ENCODE peak calls at places on chromosomes 12 and 14, in ten cellular contexts. One of them, this sample, is unnamed.

GRCh38 chr12:89513544-89513943 is 11.1 kb downstream of the GALNT4 start:
- ATAC-seq in T-helper 17 cell: no peak
- ATAC-seq in IMR-90: no peak
- ATAC-seq in A549: no peak
- ATAC-seq in activated naive CD8-positive, alpha-beta T cell treated with anti-CD3 and anti-CD28 coated beads, Interleukin-2, amount 50 U/mL, for 24 hours: no peak
- ATAC-seq in stimulated activated effector memory CD8-positive, alpha-beta T cell treated with anti-CD3 and anti-CD28 coated beads, Interleukin-12 subunit alpha, Interleukin-12 subunit beta, amount 100 ng/mL, for 72 hours: no peak
- ATAC-seq in stimulated activated naive CD8-positive, alpha-beta T cell treated with anti-CD3 and anti-CD28 coated beads, Interleukin-15, Interleukin-2, amounts not matched to agents 100 U/mL and 50 U/mL, for 24 hours: no peak
- ATAC-seq in activated B cell treated with CpG ODN at 0.5 μM for 24 hours: no peak
- ATAC-seq in activated CD8-positive, alpha-beta T cell treated with anti-CD3 and anti-CD28 coated beads for 36 hours: no peak
- ATAC-seq in activated CD8-positive, alpha-beta memory T cell treated with anti-CD3 and anti-CD28 coated beads, Interleukin-2, amount 10 ng/mL, durations not matched to agents 7 days and 5 days: no peak
- ATAC-seq in this sample: no peak

GRCh38 chr14:50109342-50109741 is 7.0 kb downstream of the VCPKMT start:
- ATAC-seq in stimulated activated naive CD8-positive, alpha-beta T cell treated with anti-CD3 and anti-CD28 coated beads, Interleukin-15, Interleukin-2, amounts not matched to agents 100 U/mL and 50 U/mL, for 24 hours: no peak
- ATAC-seq in stimulated activated effector memory CD8-positive, alpha-beta T cell treated with anti-CD3 and anti-CD28 coated beads, Interleukin-12 subunit alpha, Interleukin-12 subunit beta, amount 100 ng/mL, for 72 hours: no peak
- ATAC-seq in IMR-90: no peak
- ATAC-seq in activated B cell treated with CpG ODN at 0.5 μM for 24 hours: no peak
- ATAC-seq in activated CD8-positive, alpha-beta memory T cell treated with anti-CD3 and anti-CD28 coated beads, Interleukin-2, amount 10 ng/mL, durations not matched to agents 7 days and 5 days: no peak
- ATAC-seq in T-helper 17 cell: no peak
- ATAC-seq in activated CD8-positive, alpha-beta T cell treated with anti-CD3 and anti-CD28 coated beads for 36 hours: no peak
- ATAC-seq in A549: peak; percentile 60
- ATAC-seq in activated naive CD8-positive, alpha-beta T cell treated with anti-CD3 and anti-CD28 coated beads, Interleukin-2, amount 50 U/mL, for 24 hours: no peak
- ATAC-seq in this sample: no peak

GRCh38 chr14:20413785-20414117 is 450 bp upstream of the TEP1 start:
- ATAC-seq in T-helper 17 cell: peak; percentile 44
- ATAC-seq in IMR-90: peak; percentile 1
- ATAC-seq in activated CD8-positive, alpha-beta T cell treated with anti-CD3 and anti-CD28 coated beads for 36 hours: peak; percentile 45
- ATAC-seq in activated B cell treated with CpG ODN at 0.5 μM for 24 hours: peak; percentile 40
- ATAC-seq in activated naive CD8-positive, alpha-beta T cell treated with anti-CD3 and anti-CD28 coated beads, Interleukin-2, amount 50 U/mL, for 24 hours: peak; percentile 45
- ATAC-seq in stimulated activated effector memory CD8-positive, alpha-beta T cell treated with anti-CD3 and anti-CD28 coated beads, Interleukin-12 subunit alpha, Interleukin-12 subunit beta, amount 100 ng/mL, for 72 hours: peak; percentile 53
- ATAC-seq in A549: peak; percentile 16
- ATAC-seq in stimulated activated naive CD8-positive, alpha-beta T cell treated with anti-CD3 and anti-CD28 coated beads, Interleukin-15, Interleukin-2, amounts not matched to agents 100 U/mL and 50 U/mL, for 24 hours: peak; percentile 48
- ATAC-seq in activated CD8-positive, alpha-beta memory T cell treated with anti-CD3 and anti-CD28 coated beads, Interleukin-2, amount 10 ng/mL, durations not matched to agents 7 days and 5 days: peak; percentile 50
- ATAC-seq in this sample: peak; percentile 69

GRCh38 chr12:852864-853263 is 96.6 kb downstream of the RAD52 start:
- ATAC-seq in stimulated activated naive CD8-positive, alpha-beta T cell treated with anti-CD3 and anti-CD28 coated beads, Interleukin-15, Interleukin-2, amounts not matched to agents 100 U/mL and 50 U/mL, for 24 hours: no peak
- ATAC-seq in activated CD8-positive, alpha-beta T cell treated with anti-CD3 and anti-CD28 coated beads for 36 hours: no peak
- ATAC-seq in activated B cell treated with CpG ODN at 0.5 μM for 24 hours: no peak
- ATAC-seq in A549: no peak
- ATAC-seq in stimulated activated effector memory CD8-positive, alpha-beta T cell treated with anti-CD3 and anti-CD28 coated beads, Interleukin-12 subunit alpha, Interleukin-12 subunit beta, amount 100 ng/mL, for 72 hours: no peak
- ATAC-seq in IMR-90: no peak
- ATAC-seq in T-helper 17 cell: no peak
- ATAC-seq in activated CD8-positive, alpha-beta memory T cell treated with anti-CD3 and anti-CD28 coated beads, Interleukin-2, amount 10 ng/mL, durations not matched to agents 7 days and 5 days: no peak
- ATAC-seq in activated naive CD8-positive, alpha-beta T cell treated with anti-CD3 and anti-CD28 coated beads, Interleukin-2, amount 50 U/mL, for 24 hours: no peak
- ATAC-seq in this sample: no peak

GRCh38 chr12:45192041-45192695 is 23.7 kb upstream of the ANO6 start:
- ATAC-seq in stimulated activated effector memory CD8-positive, alpha-beta T cell treated with anti-CD3 and anti-CD28 coated beads, Interleukin-12 subunit alpha, Interleukin-12 subunit beta, amount 100 ng/mL, for 72 hours: peak; percentile 80
- ATAC-seq in activated CD8-positive, alpha-beta T cell treated with anti-CD3 and anti-CD28 coated beads for 36 hours: peak; percentile 77
- ATAC-seq in activated CD8-positive, alpha-beta memory T cell treated with anti-CD3 and anti-CD28 coated beads, Interleukin-2, amount 10 ng/mL, durations not matched to agents 7 days and 5 days: peak; percentile 63
- ATAC-seq in T-helper 17 cell: peak; percentile 50
- ATAC-seq in stimulated activated naive CD8-positive, alpha-beta T cell treated with anti-CD3 and anti-CD28 coated beads, Interleukin-15, Interleukin-2, amounts not matched to agents 100 U/mL and 50 U/mL, for 24 hours: peak; percentile 81
- ATAC-seq in activated B cell treated with CpG ODN at 0.5 μM for 24 hours: no peak
- ATAC-seq in activated naive CD8-positive, alpha-beta T cell treated with anti-CD3 and anti-CD28 coated beads, Interleukin-2, amount 50 U/mL, for 24 hours: peak; percentile 87
- ATAC-seq in IMR-90: peak; percentile 98
- ATAC-seq in A549: peak; percentile 88
- ATAC-seq in this sample: no peak

GRCh38 chr14:56310643-56311042 is 192.4 kb downstream of the PELI2 start:
- ATAC-seq in activated naive CD8-positive, alpha-beta T cell treated with anti-CD3 and anti-CD28 coated beads, Interleukin-2, amount 50 U/mL, for 24 hours: no peak
- ATAC-seq in A549: no peak
- ATAC-seq in stimulated activated effector memory CD8-positive, alpha-beta T cell treated with anti-CD3 and anti-CD28 coated beads, Interleukin-12 subunit alpha, Interleukin-12 subunit beta, amount 100 ng/mL, for 72 hours: no peak
- ATAC-seq in activated CD8-positive, alpha-beta T cell treated with anti-CD3 and anti-CD28 coated beads for 36 hours: no peak
- ATAC-seq in IMR-90: peak; percentile 89
- ATAC-seq in stimulated activated naive CD8-positive, alpha-beta T cell treated with anti-CD3 and anti-CD28 coated beads, Interleukin-15, Interleukin-2, amounts not matched to agents 100 U/mL and 50 U/mL, for 24 hours: no peak
- ATAC-seq in T-helper 17 cell: no peak
- ATAC-seq in activated B cell treated with CpG ODN at 0.5 μM for 24 hours: no peak
- ATAC-seq in activated CD8-positive, alpha-beta memory T cell treated with anti-CD3 and anti-CD28 coated beads, Interleukin-2, amount 10 ng/mL, durations not matched to agents 7 days and 5 days: no peak
- ATAC-seq in this sample: no peak

GRCh38 chr12:46303039-46303666 is 34.3 kb upstream of the SLC38A1 start:
- ATAC-seq in stimulated activated effector memory CD8-positive, alpha-beta T cell treated with anti-CD3 and anti-CD28 coated beads, Interleukin-12 subunit alpha, Interleukin-12 subunit beta, amount 100 ng/mL, for 72 hours: peak; percentile 82
- ATAC-seq in A549: no peak
- ATAC-seq in IMR-90: no peak
- ATAC-seq in activated CD8-positive, alpha-beta T cell treated with anti-CD3 and anti-CD28 coated beads for 36 hours: peak; percentile 74
- ATAC-seq in activated CD8-positive, alpha-beta memory T cell treated with anti-CD3 and anti-CD28 coated beads, Interleukin-2, amount 10 ng/mL, durations not matched to agents 7 days and 5 days: peak; percentile 57
- ATAC-seq in stimulated activated naive CD8-positive, alpha-beta T cell treated with anti-CD3 and anti-CD28 coated beads, Interleukin-15, Interleukin-2, amounts not matched to agents 100 U/mL and 50 U/mL, for 24 hours: no peak
- ATAC-seq in T-helper 17 cell: peak; percentile 84
- ATAC-seq in activated naive CD8-positive, alpha-beta T cell treated with anti-CD3 and anti-CD28 coated beads, Interleukin-2, amount 50 U/mL, for 24 hours: peak; percentile 52
- ATAC-seq in activated B cell treated with CpG ODN at 0.5 μM for 24 hours: peak; percentile 74
- ATAC-seq in this sample: peak; percentile 50

GRCh38 chr14:100674428-100674827 is 52.3 kb upstream of the DLK1 start:
- ATAC-seq in activated CD8-positive, alpha-beta T cell treated with anti-CD3 and anti-CD28 coated beads for 36 hours: no peak
- ATAC-seq in stimulated activated effector memory CD8-positive, alpha-beta T cell treated with anti-CD3 and anti-CD28 coated beads, Interleukin-12 subunit alpha, Interleukin-12 subunit beta, amount 100 ng/mL, for 72 hours: no peak
- ATAC-seq in activated CD8-positive, alpha-beta memory T cell treated with anti-CD3 and anti-CD28 coated beads, Interleukin-2, amount 10 ng/mL, durations not matched to agents 7 days and 5 days: no peak
- ATAC-seq in A549: no peak
- ATAC-seq in stimulated activated naive CD8-positive, alpha-beta T cell treated with anti-CD3 and anti-CD28 coated beads, Interleukin-15, Interleukin-2, amounts not matched to agents 100 U/mL and 50 U/mL, for 24 hours: no peak
- ATAC-seq in T-helper 17 cell: no peak
- ATAC-seq in activated naive CD8-positive, alpha-beta T cell treated with anti-CD3 and anti-CD28 coated beads, Interleukin-2, amount 50 U/mL, for 24 hours: no peak
- ATAC-seq in activated B cell treated with CpG ODN at 0.5 μM for 24 hours: no peak
- ATAC-seq in IMR-90: no peak
- ATAC-seq in this sample: no peak

GRCh38 chr14:96461950-96462798 is 40.0 kb upstream of the PAPOLA start:
- ATAC-seq in activated naive CD8-positive, alpha-beta T cell treated with anti-CD3 and anti-CD28 coated beads, Interleukin-2, amount 50 U/mL, for 24 hours: no peak
- ATAC-seq in A549: no peak
- ATAC-seq in activated CD8-positive, alpha-beta T cell treated with anti-CD3 and anti-CD28 coated beads for 36 hours: peak; percentile 55
- ATAC-seq in T-helper 17 cell: no peak
- ATAC-seq in IMR-90: no peak
- ATAC-seq in stimulated activated effector memory CD8-positive, alpha-beta T cell treated with anti-CD3 and anti-CD28 coated beads, Interleukin-12 subunit alpha, Interleukin-12 subunit beta, amount 100 ng/mL, for 72 hours: no peak
- ATAC-seq in stimulated activated naive CD8-positive, alpha-beta T cell treated with anti-CD3 and anti-CD28 coated beads, Interleukin-15, Interleukin-2, amounts not matched to agents 100 U/mL and 50 U/mL, for 24 hours: no peak
- ATAC-seq in activated B cell treated with CpG ODN at 0.5 μM for 24 hours: no peak
- ATAC-seq in activated CD8-positive, alpha-beta memory T cell treated with anti-CD3 and anti-CD28 coated beads, Interleukin-2, amount 10 ng/mL, durations not matched to agents 7 days and 5 days: no peak
- ATAC-seq in this sample: no peak

GRCh38 chr12:115998789-115999478 is 278.6 kb downstream of the MED13L start:
- ATAC-seq in activated CD8-positive, alpha-beta T cell treated with anti-CD3 and anti-CD28 coated beads for 36 hours: no peak
- ATAC-seq in T-helper 17 cell: no peak
- ATAC-seq in activated B cell treated with CpG ODN at 0.5 μM for 24 hours: no peak
- ATAC-seq in A549: no peak
- ATAC-seq in stimulated activated effector memory CD8-positive, alpha-beta T cell treated with anti-CD3 and anti-CD28 coated beads, Interleukin-12 subunit alpha, Interleukin-12 subunit beta, amount 100 ng/mL, for 72 hours: no peak
- ATAC-seq in IMR-90: no peak
- ATAC-seq in activated CD8-positive, alpha-beta memory T cell treated with anti-CD3 and anti-CD28 coated beads, Interleukin-2, amount 10 ng/mL, durations not matched to agents 7 days and 5 days: no peak
- ATAC-seq in activated naive CD8-positive, alpha-beta T cell treated with anti-CD3 and anti-CD28 coated beads, Interleukin-2, amount 50 U/mL, for 24 hours: no peak
- ATAC-seq in stimulated activated naive CD8-positive, alpha-beta T cell treated with anti-CD3 and anti-CD28 coated beads, Interleukin-15, Interleukin-2, amounts not matched to agents 100 U/mL and 50 U/mL, for 24 hours: no peak
- ATAC-seq in this sample: no peak

GRCh38 chr14:92560106-92560865 is 46.7 kb downstream of the RIN3 start:
- ATAC-seq in IMR-90: no peak
- ATAC-seq in activated CD8-positive, alpha-beta T cell treated with anti-CD3 and anti-CD28 coated beads for 36 hours: peak; percentile 10
- ATAC-seq in stimulated activated naive CD8-positive, alpha-beta T cell treated with anti-CD3 and anti-CD28 coated beads, Interleukin-15, Interleukin-2, amounts not matched to agents 100 U/mL and 50 U/mL, for 24 hours: no peak
- ATAC-seq in T-helper 17 cell: peak; percentile 39
- ATAC-seq in stimulated activated effector memory CD8-positive, alpha-beta T cell treated with anti-CD3 and anti-CD28 coated beads, Interleukin-12 subunit alpha, Interleukin-12 subunit beta, amount 100 ng/mL, for 72 hours: no peak
- ATAC-seq in activated CD8-positive, alpha-beta memory T cell treated with anti-CD3 and anti-CD28 coated beads, Interleukin-2, amount 10 ng/mL, durations not matched to agents 7 days and 5 days: no peak
- ATAC-seq in activated B cell treated with CpG ODN at 0.5 μM for 24 hours: no peak
- ATAC-seq in activated naive CD8-positive, alpha-beta T cell treated with anti-CD3 and anti-CD28 coated beads, Interleukin-2, amount 50 U/mL, for 24 hours: no peak
- ATAC-seq in A549: no peak
- ATAC-seq in this sample: no peak

GRCh38 chr14:68355415-68355814 is 437.5 kb downstream of the ZFP36L1 start:
- ATAC-seq in activated B cell treated with CpG ODN at 0.5 μM for 24 hours: no peak
- ATAC-seq in stimulated activated naive CD8-positive, alpha-beta T cell treated with anti-CD3 and anti-CD28 coated beads, Interleukin-15, Interleukin-2, amounts not matched to agents 100 U/mL and 50 U/mL, for 24 hours: no peak
- ATAC-seq in stimulated activated effector memory CD8-positive, alpha-beta T cell treated with anti-CD3 and anti-CD28 coated beads, Interleukin-12 subunit alpha, Interleukin-12 subunit beta, amount 100 ng/mL, for 72 hours: no peak
- ATAC-seq in IMR-90: no peak
- ATAC-seq in activated CD8-positive, alpha-beta T cell treated with anti-CD3 and anti-CD28 coated beads for 36 hours: no peak
- ATAC-seq in T-helper 17 cell: no peak
- ATAC-seq in A549: no peak
- ATAC-seq in activated CD8-positive, alpha-beta memory T cell treated with anti-CD3 and anti-CD28 coated beads, Interleukin-2, amount 10 ng/mL, durations not matched to agents 7 days and 5 days: no peak
- ATAC-seq in activated naive CD8-positive, alpha-beta T cell treated with anti-CD3 and anti-CD28 coated beads, Interleukin-2, amount 50 U/mL, for 24 hours: no peak
- ATAC-seq in this sample: no peak

GRCh38 chr14:68512088-68512487 is 280.8 kb downstream of the ZFP36L1 start:
- ATAC-seq in activated CD8-positive, alpha-beta memory T cell treated with anti-CD3 and anti-CD28 coated beads, Interleukin-2, amount 10 ng/mL, durations not matched to agents 7 days and 5 days: no peak
- ATAC-seq in A549: no peak
- ATAC-seq in IMR-90: no peak
- ATAC-seq in T-helper 17 cell: no peak
- ATAC-seq in activated naive CD8-positive, alpha-beta T cell treated with anti-CD3 and anti-CD28 coated beads, Interleukin-2, amount 50 U/mL, for 24 hours: no peak
- ATAC-seq in activated CD8-positive, alpha-beta T cell treated with anti-CD3 and anti-CD28 coated beads for 36 hours: no peak
- ATAC-seq in activated B cell treated with CpG ODN at 0.5 μM for 24 hours: no peak
- ATAC-seq in stimulated activated naive CD8-positive, alpha-beta T cell treated with anti-CD3 and anti-CD28 coated beads, Interleukin-15, Interleukin-2, amounts not matched to agents 100 U/mL and 50 U/mL, for 24 hours: no peak
- ATAC-seq in stimulated activated effector memory CD8-positive, alpha-beta T cell treated with anti-CD3 and anti-CD28 coated beads, Interleukin-12 subunit alpha, Interleukin-12 subunit beta, amount 100 ng/mL, for 72 hours: no peak
- ATAC-seq in this sample: no peak

GRCh38 chr14:82667501-82667900 is 1133.8 kb upstream of the SEL1L start:
- ATAC-seq in IMR-90: no peak
- ATAC-seq in activated CD8-positive, alpha-beta memory T cell treated with anti-CD3 and anti-CD28 coated beads, Interleukin-2, amount 10 ng/mL, durations not matched to agents 7 days and 5 days: no peak
- ATAC-seq in T-helper 17 cell: no peak
- ATAC-seq in stimulated activated naive CD8-positive, alpha-beta T cell treated with anti-CD3 and anti-CD28 coated beads, Interleukin-15, Interleukin-2, amounts not matched to agents 100 U/mL and 50 U/mL, for 24 hours: no peak
- ATAC-seq in activated B cell treated with CpG ODN at 0.5 μM for 24 hours: no peak
- ATAC-seq in activated CD8-positive, alpha-beta T cell treated with anti-CD3 and anti-CD28 coated beads for 36 hours: no peak
- ATAC-seq in activated naive CD8-positive, alpha-beta T cell treated with anti-CD3 and anti-CD28 coated beads, Interleukin-2, amount 50 U/mL, for 24 hours: no peak
- ATAC-seq in stimulated activated effector memory CD8-positive, alpha-beta T cell treated with anti-CD3 and anti-CD28 coated beads, Interleukin-12 subunit alpha, Interleukin-12 subunit beta, amount 100 ng/mL, for 72 hours: no peak
- ATAC-seq in A549: no peak
- ATAC-seq in this sample: no peak

GRCh38 chr12:57234571-57235011 is 5.1 kb downstream of the SHMT2 start:
- ATAC-seq in activated CD8-positive, alpha-beta T cell treated with anti-CD3 and anti-CD28 coated beads for 36 hours: no peak
- ATAC-seq in IMR-90: no peak
- ATAC-seq in activated naive CD8-positive, alpha-beta T cell treated with anti-CD3 and anti-CD28 coated beads, Interleukin-2, amount 50 U/mL, for 24 hours: no peak
- ATAC-seq in activated CD8-positive, alpha-beta memory T cell treated with anti-CD3 and anti-CD28 coated beads, Interleukin-2, amount 10 ng/mL, durations not matched to agents 7 days and 5 days: no peak
- ATAC-seq in T-helper 17 cell: no peak
- ATAC-seq in A549: no peak
- ATAC-seq in activated B cell treated with CpG ODN at 0.5 μM for 24 hours: peak; percentile 49
- ATAC-seq in stimulated activated naive CD8-positive, alpha-beta T cell treated with anti-CD3 and anti-CD28 coated beads, Interleukin-15, Interleukin-2, amounts not matched to agents 100 U/mL and 50 U/mL, for 24 hours: no peak
- ATAC-seq in stimulated activated effector memory CD8-positive, alpha-beta T cell treated with anti-CD3 and anti-CD28 coated beads, Interleukin-12 subunit alpha, Interleukin-12 subunit beta, amount 100 ng/mL, for 72 hours: no peak
- ATAC-seq in this sample: peak; percentile 72

GRCh38 chr12:70839544-70839943 is 81.0 kb downstream of the PTPRR start:
- ATAC-seq in IMR-90: no peak
- ATAC-seq in activated CD8-positive, alpha-beta T cell treated with anti-CD3 and anti-CD28 coated beads for 36 hours: no peak
- ATAC-seq in stimulated activated effector memory CD8-positive, alpha-beta T cell treated with anti-CD3 and anti-CD28 coated beads, Interleukin-12 subunit alpha, Interleukin-12 subunit beta, amount 100 ng/mL, for 72 hours: no peak
- ATAC-seq in activated B cell treated with CpG ODN at 0.5 μM for 24 hours: no peak
- ATAC-seq in activated naive CD8-positive, alpha-beta T cell treated with anti-CD3 and anti-CD28 coated beads, Interleukin-2, amount 50 U/mL, for 24 hours: no peak
- ATAC-seq in T-helper 17 cell: no peak
- ATAC-seq in A549: no peak
- ATAC-seq in stimulated activated naive CD8-positive, alpha-beta T cell treated with anti-CD3 and anti-CD28 coated beads, Interleukin-15, Interleukin-2, amounts not matched to agents 100 U/mL and 50 U/mL, for 24 hours: no peak
- ATAC-seq in activated CD8-positive, alpha-beta memory T cell treated with anti-CD3 and anti-CD28 coated beads, Interleukin-2, amount 10 ng/mL, durations not matched to agents 7 days and 5 days: no peak
- ATAC-seq in this sample: no peak

GRCh38 chr12:101238806-101239329 is 28.8 kb upstream of the SLC5A8 start:
- ATAC-seq in stimulated activated naive CD8-positive, alpha-beta T cell treated with anti-CD3 and anti-CD28 coated beads, Interleukin-15, Interleukin-2, amounts not matched to agents 100 U/mL and 50 U/mL, for 24 hours: no peak
- ATAC-seq in activated CD8-positive, alpha-beta memory T cell treated with anti-CD3 and anti-CD28 coated beads, Interleukin-2, amount 10 ng/mL, durations not matched to agents 7 days and 5 days: no peak
- ATAC-seq in A549: no peak
- ATAC-seq in stimulated activated effector memory CD8-positive, alpha-beta T cell treated with anti-CD3 and anti-CD28 coated beads, Interleukin-12 subunit alpha, Interleukin-12 subunit beta, amount 100 ng/mL, for 72 hours: peak; percentile 45
- ATAC-seq in T-helper 17 cell: no peak
- ATAC-seq in activated naive CD8-positive, alpha-beta T cell treated with anti-CD3 and anti-CD28 coated beads, Interleukin-2, amount 50 U/mL, for 24 hours: no peak
- ATAC-seq in activated CD8-positive, alpha-beta T cell treated with anti-CD3 and anti-CD28 coated beads for 36 hours: no peak
- ATAC-seq in IMR-90: no peak
- ATAC-seq in activated B cell treated with CpG ODN at 0.5 μM for 24 hours: no peak
- ATAC-seq in this sample: no peak

GRCh38 chr12:129310346-129310745 is 457.1 kb downstream of the GLT1D1 start:
- ATAC-seq in stimulated activated naive CD8-positive, alpha-beta T cell treated with anti-CD3 and anti-CD28 coated beads, Interleukin-15, Interleukin-2, amounts not matched to agents 100 U/mL and 50 U/mL, for 24 hours: no peak
- ATAC-seq in A549: no peak
- ATAC-seq in activated CD8-positive, alpha-beta memory T cell treated with anti-CD3 and anti-CD28 coated beads, Interleukin-2, amount 10 ng/mL, durations not matched to agents 7 days and 5 days: no peak
- ATAC-seq in activated naive CD8-positive, alpha-beta T cell treated with anti-CD3 and anti-CD28 coated beads, Interleukin-2, amount 50 U/mL, for 24 hours: no peak
- ATAC-seq in IMR-90: no peak
- ATAC-seq in activated CD8-positive, alpha-beta T cell treated with anti-CD3 and anti-CD28 coated beads for 36 hours: no peak
- ATAC-seq in activated B cell treated with CpG ODN at 0.5 μM for 24 hours: no peak
- ATAC-seq in T-helper 17 cell: no peak
- ATAC-seq in stimulated activated effector memory CD8-positive, alpha-beta T cell treated with anti-CD3 and anti-CD28 coated beads, Interleukin-12 subunit alpha, Interleukin-12 subunit beta, amount 100 ng/mL, for 72 hours: no peak
- ATAC-seq in this sample: no peak

GRCh38 chr12:25089738-25090137 is 105.2 kb downstream of the DNAI7 start:
- ATAC-seq in activated CD8-positive, alpha-beta T cell treated with anti-CD3 and anti-CD28 coated beads for 36 hours: peak; percentile 87
- ATAC-seq in stimulated activated naive CD8-positive, alpha-beta T cell treated with anti-CD3 and anti-CD28 coated beads, Interleukin-15, Interleukin-2, amounts not matched to agents 100 U/mL and 50 U/mL, for 24 hours: peak; percentile 73
- ATAC-seq in IMR-90: no peak
- ATAC-seq in activated B cell treated with CpG ODN at 0.5 μM for 24 hours: peak; percentile 45
- ATAC-seq in T-helper 17 cell: no peak
- ATAC-seq in activated CD8-positive, alpha-beta memory T cell treated with anti-CD3 and anti-CD28 coated beads, Interleukin-2, amount 10 ng/mL, durations not matched to agents 7 days and 5 days: peak; percentile 51
- ATAC-seq in stimulated activated effector memory CD8-positive, alpha-beta T cell treated with anti-CD3 and anti-CD28 coated beads, Interleukin-12 subunit alpha, Interleukin-12 subunit beta, amount 100 ng/mL, for 72 hours: peak; percentile 90
- ATAC-seq in A549: no peak
- ATAC-seq in activated naive CD8-positive, alpha-beta T cell treated with anti-CD3 and anti-CD28 coated beads, Interleukin-2, amount 50 U/mL, for 24 hours: peak; percentile 85
- ATAC-seq in this sample: no peak

GRCh38 chr12:68482660-68483059 is 128.0 kb upstream of the RAP1B start:
- ATAC-seq in activated B cell treated with CpG ODN at 0.5 μM for 24 hours: peak; percentile 43
- ATAC-seq in activated CD8-positive, alpha-beta memory T cell treated with anti-CD3 and anti-CD28 coated beads, Interleukin-2, amount 10 ng/mL, durations not matched to agents 7 days and 5 days: peak; percentile 81
- ATAC-seq in IMR-90: no peak
- ATAC-seq in stimulated activated effector memory CD8-positive, alpha-beta T cell treated with anti-CD3 and anti-CD28 coated beads, Interleukin-12 subunit alpha, Interleukin-12 subunit beta, amount 100 ng/mL, for 72 hours: peak; percentile 72
- ATAC-seq in activated naive CD8-positive, alpha-beta T cell treated with anti-CD3 and anti-CD28 coated beads, Interleukin-2, amount 50 U/mL, for 24 hours: peak; percentile 52
- ATAC-seq in A549: no peak
- ATAC-seq in stimulated activated naive CD8-positive, alpha-beta T cell treated with anti-CD3 and anti-CD28 coated beads, Interleukin-15, Interleukin-2, amounts not matched to agents 100 U/mL and 50 U/mL, for 24 hours: no peak
- ATAC-seq in activated CD8-positive, alpha-beta T cell treated with anti-CD3 and anti-CD28 coated beads for 36 hours: peak; percentile 45
- ATAC-seq in T-helper 17 cell: peak; percentile 79
- ATAC-seq in this sample: no peak

GRCh38 chr12:104505095-104505819 is 48.5 kb downstream of the CHST11 start:
- ATAC-seq in T-helper 17 cell: no peak
- ATAC-seq in activated B cell treated with CpG ODN at 0.5 μM for 24 hours: peak; percentile 90
- ATAC-seq in activated naive CD8-positive, alpha-beta T cell treated with anti-CD3 and anti-CD28 coated beads, Interleukin-2, amount 50 U/mL, for 24 hours: no peak
- ATAC-seq in activated CD8-positive, alpha-beta T cell treated with anti-CD3 and anti-CD28 coated beads for 36 hours: peak; percentile 21
- ATAC-seq in stimulated activated effector memory CD8-positive, alpha-beta T cell treated with anti-CD3 and anti-CD28 coated beads, Interleukin-12 subunit alpha, Interleukin-12 subunit beta, amount 100 ng/mL, for 72 hours: peak; percentile 63
- ATAC-seq in IMR-90: no peak
- ATAC-seq in A549: no peak
- ATAC-seq in activated CD8-positive, alpha-beta memory T cell treated with anti-CD3 and anti-CD28 coated beads, Interleukin-2, amount 10 ng/mL, durations not matched to agents 7 days and 5 days: no peak
- ATAC-seq in stimulated activated naive CD8-positive, alpha-beta T cell treated with anti-CD3 and anti-CD28 coated beads, Interleukin-15, Interleukin-2, amounts not matched to agents 100 U/mL and 50 U/mL, for 24 hours: no peak
- ATAC-seq in this sample: peak; percentile 96

GRCh38 chr12:98903875-98904274 is 258.8 kb downstream of the APAF1 start:
- ATAC-seq in IMR-90: no peak
- ATAC-seq in activated naive CD8-positive, alpha-beta T cell treated with anti-CD3 and anti-CD28 coated beads, Interleukin-2, amount 50 U/mL, for 24 hours: no peak
- ATAC-seq in stimulated activated effector memory CD8-positive, alpha-beta T cell treated with anti-CD3 and anti-CD28 coated beads, Interleukin-12 subunit alpha, Interleukin-12 subunit beta, amount 100 ng/mL, for 72 hours: no peak
- ATAC-seq in stimulated activated naive CD8-positive, alpha-beta T cell treated with anti-CD3 and anti-CD28 coated beads, Interleukin-15, Interleukin-2, amounts not matched to agents 100 U/mL and 50 U/mL, for 24 hours: no peak
- ATAC-seq in activated B cell treated with CpG ODN at 0.5 μM for 24 hours: no peak
- ATAC-seq in T-helper 17 cell: no peak
- ATAC-seq in A549: no peak
- ATAC-seq in activated CD8-positive, alpha-beta memory T cell treated with anti-CD3 and anti-CD28 coated beads, Interleukin-2, amount 10 ng/mL, durations not matched to agents 7 days and 5 days: no peak
- ATAC-seq in activated CD8-positive, alpha-beta T cell treated with anti-CD3 and anti-CD28 coated beads for 36 hours: no peak
- ATAC-seq in this sample: no peak

GRCh38 chr12:95996034-95996658 is at the start of gene HAL:
- ATAC-seq in A549: no peak
- ATAC-seq in T-helper 17 cell: no peak
- ATAC-seq in IMR-90: no peak
- ATAC-seq in stimulated activated naive CD8-positive, alpha-beta T cell treated with anti-CD3 and anti-CD28 coated beads, Interleukin-15, Interleukin-2, amounts not matched to agents 100 U/mL and 50 U/mL, for 24 hours: no peak
- ATAC-seq in activated CD8-positive, alpha-beta memory T cell treated with anti-CD3 and anti-CD28 coated beads, Interleukin-2, amount 10 ng/mL, durations not matched to agents 7 days and 5 days: no peak
- ATAC-seq in activated CD8-positive, alpha-beta T cell treated with anti-CD3 and anti-CD28 coated beads for 36 hours: no peak
- ATAC-seq in activated B cell treated with CpG ODN at 0.5 μM for 24 hours: no peak
- ATAC-seq in activated naive CD8-positive, alpha-beta T cell treated with anti-CD3 and anti-CD28 coated beads, Interleukin-2, amount 50 U/mL, for 24 hours: no peak
- ATAC-seq in stimulated activated effector memory CD8-positive, alpha-beta T cell treated with anti-CD3 and anti-CD28 coated beads, Interleukin-12 subunit alpha, Interleukin-12 subunit beta, amount 100 ng/mL, for 72 hours: no peak
- ATAC-seq in this sample: no peak